ENCODE peak calls at places on chromosomes 6 and 20, in four cellular contexts. M is naive thymus-derived CD4-positive, alpha-beta T cell; L is heart left ventricle; O is trophoblast cell. W is an unnamed sample. For H3K36me3, the result is how much of the 10 kb centered on the place peaks cover.

GRCh38 chr20:8376940-8377339 is 244.9 kb downstream of the PLCB1 start:
- DNase-seq in M (no peak), L (no peak), O (no peak), W (no peak)

GRCh38 chr6:104639671-104640070 is 220.0 kb downstream of the HACE1 start:
- DNase-seq in M (no peak), L (no peak), O (no peak), W (no peak)

GRCh38 chr6:122790740-122791679 is 2.0 kb downstream of the SMPDL3A start:
- DNase-seq in M (no peak), L (no peak), O (peak), W (no peak)

GRCh38 chr6:145266432-145267075 is 468.8 kb downstream of the EPM2A start:
- DNase-seq in M (no peak), L (no peak), O (peak), W (no peak)

GRCh38 chr6:19332806-19333460 is 504.2 kb upstream of the ID4 start:
- DNase-seq in M (no peak), L (no peak), O (no peak), W (no peak)

GRCh38 chr20:57441510-57442154 is 50.4 kb downstream of the RBM38 start:
- DNase-seq in M (no peak), L (no peak), O (no peak), W (no peak)

GRCh38 chr20:53652859-53653520 is 59.4 kb upstream of the ZNF217 start:
- DNase-seq in M (no peak), L (no peak), O (no peak), W (no peak)

GRCh38 chr20:47676219-47676721 is 109.0 kb downstream of the SULF2 start:
- DNase-seq in M (no peak), L (no peak), O (no peak), W (no peak)

GRCh38 chr6:168941036-168941435 is 312.6 kb downstream of the THBS2 start:
- DNase-seq in M (no peak), L (no peak), O (no peak), W (no peak)

GRCh38 chr6:22888147-22888831 is 318.9 kb downstream of the HDGFL1 start:
- DNase-seq in M (no peak), L (no peak), O (no peak), W (peak)

GRCh38 chr6:133358598-133358997 is 117.4 kb downstream of the EYA4 start:
- DNase-seq in M (no peak), L (no peak), O (no peak), W (no peak)

GRCh38 chr20:16368645-16369292 is 204.5 kb downstream of the KIF16B start:
- DNase-seq in M (no peak), L (no peak), O (peak), W (no peak)

GRCh38 chr6:168101201-168102092 is 22.4 kb upstream of the FRMD1 start:
- DNase-seq in M (no peak), L (peak), O (no peak), W (no peak)

GRCh38 chr6:74356385-74356784 is 660.4 kb downstream of the CD109 start:
- DNase-seq in M (no peak), L (no peak), O (peak), W (no peak)

GRCh38 chr6:14272111-14273085 is 154.8 kb downstream of the CD83 start:
- DNase-seq in M (no peak), L (no peak), O (peak), W (peak)

GRCh38 chr6:108768176-108768555 is 80.1 kb upstream of the ARMC2 start:
- DNase-seq in M (no peak), L (no peak), O (no peak), W (no peak)

GRCh38 chr6:80988892-80989291 is 763.6 kb downstream of the TENT5A start:
- DNase-seq in M (no peak), L (no peak), O (no peak), W (no peak)

GRCh38 chr6:10297825-10298224 is 117.0 kb downstream of the TFAP2A start:
- DNase-seq in M (no peak), L (no peak), O (peak), W (no peak)

GRCh38 chr6:39778581-39779270 is 13.4 kb upstream of the DAAM2 start:
- DNase-seq in M (no peak), L (no peak), O (no peak), W (no peak)

GRCh38 chr6:109998159-109998785 is 20.2 kb downstream of the GPR6 start:
- DNase-seq in M (no peak), L (no peak), O (no peak), W (no peak)

GRCh38 chr6:84269947-84270733 is 42.7 kb upstream of the CEP162 start:
- DNase-seq in M (no peak), L (no peak), O (no peak), W (no peak)

GRCh38 chr6:57123111-57123510 is 33.1 kb downstream of the ZNF451 start:
- DNase-seq in M (no peak), L (no peak), O (peak), W (no peak)

GRCh38 chr6:18600236-18600635 is 213.1 kb downstream of the RNF144B start:
- DNase-seq in M (no peak), L (no peak), O (no peak), W (no peak)

GRCh38 chr6:117550078-117550600 is 52.2 kb downstream of the GOPC start:
- DNase-seq in M (no peak), L (no peak), O (peak), W (no peak)

GRCh38 chr6:80179691-80180090 is 73.2 kb downstream of the BCKDHB start:
- DNase-seq in M (no peak), L (no peak), O (no peak), W (no peak)

GRCh38 chr6:26270903-26271639 is 93.9 kb upstream of the BTN3A2 start:
- DNase-seq in M (peak), L (peak), O (peak), W (peak)

DNA sequence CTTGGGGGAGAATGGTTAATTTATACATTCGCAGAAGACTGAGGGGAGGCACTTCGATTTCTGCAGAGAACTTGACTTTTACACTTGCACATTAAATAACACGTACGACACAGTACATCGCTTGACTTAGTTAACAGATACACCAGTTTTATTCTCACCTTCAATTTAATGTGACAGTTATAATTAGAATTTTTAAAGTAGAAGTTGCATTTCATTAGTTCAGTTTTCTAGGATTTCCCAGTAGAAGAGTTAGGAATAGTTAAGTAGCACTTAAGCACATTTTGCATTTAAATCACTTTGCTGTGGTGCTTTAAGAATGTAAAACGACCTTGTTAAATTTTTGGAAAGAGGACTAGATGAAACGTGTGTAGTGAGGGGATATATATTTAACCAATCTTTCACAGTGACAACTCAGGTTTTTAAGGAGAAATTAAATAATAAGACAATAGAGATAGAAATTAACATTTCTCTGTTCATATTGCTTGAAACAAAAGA is 1.7 kb upstream of the BEND3 start:
- DNase-seq in M (no peak), L (no peak), O (no peak), W (no peak)
- H3K4me3 ChIP-seq in M (peak), L (no peak), O (no peak), W (no peak)

GRCh38 chr6:166938704-166939103 is 17.6 kb downstream of the RNASET2 start:
- DNase-seq in M (no peak), L (no peak), O (no peak), W (no peak)
- H3K36me3 ChIP-seq in M (half or more), L (under half), O (under half), W (under half)

DNA sequence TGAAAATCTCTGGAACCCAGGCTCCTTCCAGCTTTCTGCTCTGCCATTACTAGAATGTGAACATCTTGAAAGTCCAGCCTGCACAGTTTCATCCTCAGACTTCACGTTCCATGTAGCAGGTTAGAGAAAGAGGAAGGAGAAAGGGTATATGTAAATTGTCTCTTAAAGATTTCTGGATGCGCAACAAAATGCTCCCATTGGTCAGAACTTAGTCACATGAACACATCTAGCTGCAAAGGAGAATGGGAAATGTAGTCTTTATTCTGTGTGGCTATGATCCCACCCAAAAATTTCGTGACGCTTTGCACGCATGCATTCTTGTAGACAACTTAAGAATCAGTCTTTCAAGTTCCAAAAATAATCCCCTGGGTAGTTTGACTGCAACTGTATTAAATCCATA is 46.4 kb upstream of the CHD6 start:
- DNase-seq in M (no peak), L (no peak), O (peak), W (no peak)
- H3K4me3 ChIP-seq in M (no peak), L (no peak), O (no peak), W (no peak)

DNA sequence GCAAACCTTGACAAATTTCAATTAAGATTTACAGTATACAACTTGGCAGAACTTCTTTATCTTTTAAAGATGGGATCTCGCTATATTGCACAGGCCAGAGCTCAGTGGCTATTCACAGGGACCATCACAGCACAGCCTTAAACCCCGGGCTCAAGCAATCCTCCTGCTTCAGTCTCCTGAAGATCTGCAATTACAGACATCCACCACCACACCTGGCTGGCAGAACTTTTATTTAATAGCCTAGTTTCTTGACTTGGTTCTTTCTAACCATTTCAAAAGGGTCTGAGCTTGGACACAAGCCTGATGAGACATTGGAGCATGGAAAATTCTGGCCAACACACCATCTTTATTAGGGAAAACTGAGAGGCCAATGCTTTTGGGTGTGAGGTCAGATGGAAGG is 151.6 kb upstream of the KCNG1 start:
- DNase-seq in M (no peak), L (no peak), O (no peak), W (no peak)
- H3K36me3 ChIP-seq in M (under half), L (under half), O (under half), W (under half)